ENCODE peak calls at places on chromosomes 4 and X, in five cellular contexts. V, H, E, U and C are unnamed samples.
A peak's percentile ranks its signal among the peaks of the same experiment; 100 is the strongest.

GRCh38 chrX:153725039-153725831 is 579 bp downstream of the ABCD1 start:
- DNase-seq in V (no peak), H (no peak), E (no peak), U (no peak), C (no peak)

GRCh38 chrX:119067023-119067739 is 5.6 kb upstream of the CT47C1 start:
- DNase-seq in V (peak; percentile 28), H (peak; percentile 0), E (peak; percentile 74), U (peak; percentile 38), C (peak; percentile 38)

GRCh38 chr4:39568805-39569204 is 41.6 kb upstream of the UGDH start:
- DNase-seq in V (no peak), H (no peak), E (no peak), U (no peak), C (no peak)

GRCh38 chrX:17361620-17362019 is 13.4 kb upstream of the NHS start:
- DNase-seq in V (no peak), H (peak; percentile 17), E (peak; percentile 21), U (peak; percentile 38), C (no peak)

GRCh38 chr4:89572224-89572858 is 264.6 kb downstream of the SNCA start:
- DNase-seq in V (peak; percentile 33), H (peak; percentile 84), E (no peak), U (no peak), C (no peak)

GRCh38 chr4:108426493-108426892 is 193.9 kb upstream of the RPL34 start:
- DNase-seq in V (no peak), H (no peak), E (peak; percentile 8), U (no peak), C (no peak)

GRCh38 chrX:18983711-18984380 is at the start of gene PHKA2:
- DNase-seq in V (no peak), H (peak; percentile 19), E (peak; percentile 68), U (peak; percentile 23), C (peak; percentile 9)

GRCh38 chrX:13775837-13776236 is 41.1 kb downstream of the GPM6B start:
- DNase-seq in V (no peak), H (no peak), E (no peak), U (no peak), C (no peak)

GRCh38 chrX:73916931-73917657 is 354.1 kb downstream of the CHIC1 start:
- DNase-seq in V (no peak), H (no peak), E (peak; percentile 68), U (no peak), C (peak; percentile 35)

GRCh38 chr4:24413311-24413784 is 171.0 kb downstream of the DHX15 start:
- DNase-seq in V (no peak), H (no peak), E (no peak), U (no peak), C (no peak)

GRCh38 chr4:101345271-101345595 is 2.1 kb downstream of the PPP3CA start:
- DNase-seq in V (no peak), H (no peak), E (peak; percentile 73), U (no peak), C (no peak)

GRCh38 chrX:3320471-3321046 is 25.9 kb downstream of the MXRA5 start:
- DNase-seq in V (no peak), H (no peak), E (no peak), U (no peak), C (no peak)

GRCh38 chrX:12988797-12989196 is 13.9 kb downstream of the TMSB4X start:
- DNase-seq in V (no peak), H (no peak), E (peak; percentile 68), U (no peak), C (no peak)

GRCh38 chr4:152540293-152540674 is 4.4 kb upstream of the FBXW7 start:
- DNase-seq in V (no peak), H (no peak), E (no peak), U (no peak), C (no peak)

GRCh38 chrX:107677501-107677901 is 49.2 kb downstream of the PRPS1 start:
- DNase-seq in V (no peak), H (no peak), E (peak; percentile 44), U (no peak), C (no peak)

GRCh38 chr4:90113881-90114457 is 13.2 kb upstream of the CCSER1 start:
- DNase-seq in V (no peak), H (no peak), E (no peak), U (no peak), C (no peak)

GRCh38 chrX:47361538-47362511 is 8.6 kb upstream of the ZNF157 start:
- DNase-seq in V (peak; percentile 64), H (peak; percentile 91), E (peak; percentile 90), U (peak; percentile 54), C (peak; percentile 47)

GRCh38 chr4:55980725-55981124 is 32.0 kb downstream of the CEP135 start:
- DNase-seq in V (no peak), H (no peak), E (no peak), U (no peak), C (no peak)

GRCh38 chr4:181536753-181537434 is 706.3 kb upstream of the TENM3 start:
- DNase-seq in V (no peak), H (no peak), E (no peak), U (no peak), C (no peak)

GRCh38 chr4:74283614-74284013 is 24.7 kb upstream of the EPGN start:
- DNase-seq in V (no peak), H (no peak), E (peak; percentile 63), U (no peak), C (peak; percentile 2)

GRCh38 chr4:137519406-137519805 is 12.9 kb downstream of the PCDH18 start:
- DNase-seq in V (no peak), H (no peak), E (peak; percentile 81), U (no peak), C (no peak)

GRCh38 chr4:1720163-1720983 is 750 bp downstream of the TMEM129 start:
- DNase-seq in V (no peak), H (no peak), E (peak; percentile 69), U (peak; percentile 49), C (no peak)

GRCh38 chr4:102169345-102169744 is 175.9 kb downstream of the SLC39A8 start:
- DNase-seq in V (peak; percentile 59), H (peak; percentile 94), E (no peak), U (peak; percentile 22), C (no peak)

GRCh38 chrX:19852014-19853005 is 35.1 kb downstream of the SH3KBP1 start:
- DNase-seq in V (no peak), H (no peak), E (no peak), U (no peak), C (no peak)

GRCh38 chrX:139826065-139827044 is 106.5 kb downstream of the ATP11C start:
- DNase-seq in V (no peak), H (no peak), E (peak; percentile 30), U (no peak), C (no peak)

GRCh38 chrX:68867458-68868166 is 38.8 kb downstream of the EFNB1 start:
- DNase-seq in V (no peak), H (no peak), E (no peak), U (no peak), C (no peak)

GRCh38 chrX:129981752-129982299 is 609 bp upstream of the BCORL1 start:
- DNase-seq in V (no peak), H (no peak), E (no peak), U (no peak), C (no peak)

GRCh38 chr4:6902318-6903042 is 7.1 kb upstream of the TBC1D14 start:
- DNase-seq in V (no peak), H (no peak), E (no peak), U (no peak), C (no peak)

GRCh38 chrX:34656842-34657780 is at the start of gene TMEM47:
- DNase-seq in V (peak; percentile 2), H (peak; percentile 15), E (peak; percentile 88), U (peak; percentile 77), C (peak; percentile 17)

GRCh38 chr4:124851741-124852140 is 139.2 kb upstream of the ANKRD50 start:
- DNase-seq in V (no peak), H (no peak), E (peak; percentile 9), U (no peak), C (no peak)

GRCh38 chrX:145881175-145881867 is 63.7 kb downstream of the SLITRK2 start:
- DNase-seq in V (no peak), H (no peak), E (no peak), U (no peak), C (no peak)

GRCh38 chrX:10514891-10515290 is 105.5 kb downstream of the MID1 start:
- DNase-seq in V (no peak), H (no peak), E (peak; percentile 43), U (no peak), C (no peak)

GRCh38 chr4:112061418-112061817 is 83.8 kb upstream of the FAM241A start:
- DNase-seq in V (no peak), H (no peak), E (no peak), U (no peak), C (no peak)

GRCh38 chrX:105463483-105463882 is 243.0 kb upstream of the TEX13A start:
- DNase-seq in V (no peak), H (no peak), E (peak; percentile 46), U (no peak), C (no peak)